ENCODE peak calls at places on chromosomes 4 and X, in seven cellular contexts. Z, V, R, D, B, O and T are unnamed samples.

GRCh38 chrX:44506688-44507087 is 36.0 kb downstream of the FUNDC1 start:
- DNase-seq in V (no peak), Z (no peak), R (no peak), O (no peak), D (no peak), B (no peak), T (no peak)

GRCh38 chrX:47232803-47233332 is at the start of gene USP11:
- DNase-seq in D (peak), V (no peak), B (no peak), Z (peak), R (peak), O (peak), T (peak)

GRCh38 chr4:150133605-150134004 is 55.4 kb downstream of the DCLK2 start:
- DNase-seq in R (no peak), O (no peak), D (no peak), V (no peak), B (no peak), Z (no peak), T (no peak)

GRCh38 chrX:72576161-72576896 is 3.7 kb upstream of the HDAC8 start:
- DNase-seq in O (no peak), D (no peak), R (no peak), Z (no peak), B (peak), V (peak), T (no peak)

GRCh38 chr4:158895797-158896442 is 127.1 kb downstream of the FNIP2 start:
- DNase-seq in R (peak), D (no peak), B (peak), V (no peak), O (peak), Z (no peak), T (no peak)

GRCh38 chr4:150909116-150909515 is 106.0 kb downstream of the LRBA start:
- DNase-seq in Z (no peak), V (no peak), R (no peak), B (no peak), O (no peak), D (no peak), T (no peak)

GRCh38 chr4:75385139-75385538 is 129.1 kb downstream of the RCHY1 start:
- DNase-seq in V (no peak), B (no peak), R (no peak), O (peak), Z (no peak), D (no peak), T (no peak)

GRCh38 chr4:5753766-5754528 is 42.9 kb downstream of the EVC start:
- DNase-seq in B (peak), O (no peak), R (no peak), V (no peak), D (no peak), Z (peak), T (peak)

GRCh38 chr4:167233523-167234387 is 539 bp downstream of the SPOCK3 start:
- DNase-seq in R (no peak), B (no peak), Z (no peak), O (peak), V (no peak), D (no peak), T (peak)

GRCh38 chr4:171629737-171630136 is 183.5 kb upstream of the GALNTL6 start:
- DNase-seq in D (no peak), B (no peak), Z (no peak), R (no peak), V (no peak), O (peak), T (no peak)

GRCh38 chrX:116240446-116240845 is 69.9 kb downstream of the AGTR2 start:
- DNase-seq in R (no peak), V (no peak), Z (no peak), D (no peak), O (no peak), B (no peak), T (no peak)

GRCh38 chr4:101774807-101775206 is 15.7 kb upstream of the BANK1 start:
- DNase-seq in O (no peak), V (no peak), D (no peak), Z (no peak), R (no peak), B (no peak), T (no peak)

GRCh38 chrX:41589634-41590270 is 99.0 kb upstream of the GPR34 start:
- DNase-seq in D (no peak), Z (no peak), V (no peak), O (no peak), R (no peak), B (no peak), T (no peak)

GRCh38 chr4:151866266-151866918 is 105.6 kb upstream of the GATB start:
- DNase-seq in V (no peak), Z (no peak), O (no peak), B (no peak), D (no peak), R (no peak), T (no peak)

GRCh38 chrX:136630881-136631280 is 17.1 kb upstream of the CD40LG start:
- DNase-seq in D (no peak), R (no peak), B (no peak), Z (no peak), V (no peak), O (no peak), T (no peak)

GRCh38 chrX:154378059-154378798 is 866 bp upstream of the EMD start:
- DNase-seq in Z (peak), O (peak), R (peak), B (no peak), V (no peak), D (peak), T (peak)

GRCh38 chr4:6868386-6868785 is 41.2 kb upstream of the TBC1D14 start:
- DNase-seq in B (no peak), O (no peak), Z (no peak), D (no peak), V (no peak), R (no peak), T (no peak)

GRCh38 chr4:141435446-141436225 is 200.7 kb upstream of the IL15 start:
- DNase-seq in R (no peak), O (no peak), B (no peak), V (no peak), D (no peak), Z (no peak), T (no peak)

GRCh38 chrX:29215251-29215650 is 628.0 kb downstream of the IL1RAPL1 start:
- DNase-seq in Z (no peak), B (peak), R (no peak), V (no peak), O (no peak), D (no peak), T (no peak)

GRCh38 chr4:134320048-134320447 is 118.5 kb upstream of the PABPC4L start:
- DNase-seq in B (no peak), V (no peak), D (no peak), R (no peak), O (no peak), Z (no peak), T (no peak)

GRCh38 chr4:78047366-78047765 is 9.8 kb upstream of the FRAS1 start:
- DNase-seq in D (no peak), R (no peak), O (no peak), B (no peak), V (no peak), Z (no peak), T (no peak)

GRCh38 chrX:130247996-130248395 is 20.7 kb downstream of the ZNF280C start:
- DNase-seq in D (no peak), Z (no peak), R (no peak), O (no peak), V (no peak), B (no peak), T (no peak)
- H3K27ac ChIP-seq in D (no peak), Z (no peak), R (no peak), O (no peak), V (no peak), B (no peak), T (no peak)

GRCh38 chr4:87144346-87144745 is 76.1 kb downstream of the KLHL8 start:
- DNase-seq in B (no peak), Z (no peak), O (no peak), D (no peak), R (no peak), V (no peak), T (no peak)
- H3K27ac ChIP-seq in B (no peak), Z (no peak), O (no peak), D (no peak), R (no peak), V (no peak), T (no peak)

GRCh38 chrX:10579018-10579752 is 41.2 kb downstream of the MID1 start:
- DNase-seq in D (no peak), Z (no peak), R (no peak), B (no peak), V (no peak), O (no peak), T (peak)
- H3K27ac ChIP-seq in D (no peak), Z (peak), R (peak), B (no peak), V (peak), O (peak), T (peak)

GRCh38 chr4:154164931-154165839 is 326.4 kb downstream of the DCHS2 start:
- DNase-seq in Z (peak), V (peak), B (peak), D (no peak), R (no peak), O (no peak), T (peak)
- H3K27ac ChIP-seq in Z (no peak), V (peak), B (peak), D (no peak), R (no peak), O (no peak), T (no peak)

GRCh38 chrX:100926453-100926852 is 2.3 kb downstream of the XKRX start:
- DNase-seq in V (no peak), R (no peak), B (no peak), D (no peak), O (no peak), Z (no peak), T (no peak)

GRCh38 chrX:100924370-100924769 is 4.3 kb downstream of the XKRX start:
- DNase-seq in V (no peak), B (no peak), O (no peak), D (no peak), Z (no peak), R (no peak), T (no peak)

GRCh38 chrX:100931218-100931924 is 2.7 kb upstream of the XKRX start:
- DNase-seq in B (no peak), Z (no peak), D (no peak), O (no peak), V (no peak), R (no peak), T (no peak)

GRCh38 chrX:100931925-100932285 is 3.2 kb upstream of the XKRX start:
- DNase-seq in O (no peak), Z (no peak), R (no peak), D (no peak), V (no peak), B (no peak), T (no peak)

GRCh38 chrX:100928660-100929613 is at the start of gene XKRX:
- DNase-seq in B (peak), R (peak), D (peak), Z (peak), O (peak), V (peak), T (peak)
- H3K27ac ChIP-seq in B (no peak), R (no peak), D (no peak), Z (no peak), O (no peak), V (no peak), T (no peak)

GRCh38 chr4:176444741-176445140 is 125.0 kb downstream of the SPCS3 start:
- DNase-seq in V (no peak), B (peak), Z (no peak), D (no peak), O (no peak), R (no peak), T (no peak)

GRCh38 chr4:176439611-176440010 is 119.8 kb downstream of the SPCS3 start:
- DNase-seq in R (no peak), D (no peak), V (no peak), Z (no peak), O (no peak), B (no peak), T (no peak)

GRCh38 chr4:176443646-176444409 is 124.1 kb downstream of the SPCS3 start:
- DNase-seq in O (no peak), R (no peak), Z (no peak), B (peak), D (no peak), V (no peak), T (peak)

GRCh38 chr4:176441594-176441993 is 121.8 kb downstream of the SPCS3 start:
- DNase-seq in V (no peak), Z (no peak), B (no peak), R (no peak), D (no peak), O (no peak), T (no peak)

GRCh38 chr4:176443117-176443516 is 123.4 kb downstream of the SPCS3 start:
- DNase-seq in B (peak), R (no peak), V (no peak), O (no peak), Z (no peak), D (no peak), T (no peak)
- H3K27ac ChIP-seq in B (no peak), R (no peak), V (no peak), O (no peak), Z (no peak), D (no peak), T (peak)

GRCh38 chrX:11472381-11472780 is 179.2 kb downstream of the AMELX start:
- DNase-seq in R (no peak), Z (no peak), D (no peak), O (no peak), B (no peak), V (no peak), T (no peak)

GRCh38 chrX:11474576-11474975 is 181.4 kb downstream of the AMELX start:
- DNase-seq in R (no peak), B (no peak), D (no peak), V (no peak), Z (no peak), O (no peak), T (no peak)

GRCh38 chrX:11474021-11474420 is 180.8 kb downstream of the AMELX start:
- DNase-seq in V (no peak), O (no peak), Z (no peak), D (no peak), R (no peak), B (no peak), T (no peak)

GRCh38 chrX:11472879-11473278 is 179.7 kb downstream of the AMELX start:
- DNase-seq in B (no peak), Z (no peak), V (peak), D (no peak), O (no peak), R (no peak), T (no peak)

GRCh38 chrX:11470231-11470630 is 177.0 kb downstream of the AMELX start:
- DNase-seq in R (peak), D (no peak), B (peak), O (no peak), Z (no peak), V (no peak), T (no peak)
- H3K27ac ChIP-seq in R (peak), D (no peak), B (no peak), O (no peak), Z (no peak), V (peak), T (no peak)

DNA sequence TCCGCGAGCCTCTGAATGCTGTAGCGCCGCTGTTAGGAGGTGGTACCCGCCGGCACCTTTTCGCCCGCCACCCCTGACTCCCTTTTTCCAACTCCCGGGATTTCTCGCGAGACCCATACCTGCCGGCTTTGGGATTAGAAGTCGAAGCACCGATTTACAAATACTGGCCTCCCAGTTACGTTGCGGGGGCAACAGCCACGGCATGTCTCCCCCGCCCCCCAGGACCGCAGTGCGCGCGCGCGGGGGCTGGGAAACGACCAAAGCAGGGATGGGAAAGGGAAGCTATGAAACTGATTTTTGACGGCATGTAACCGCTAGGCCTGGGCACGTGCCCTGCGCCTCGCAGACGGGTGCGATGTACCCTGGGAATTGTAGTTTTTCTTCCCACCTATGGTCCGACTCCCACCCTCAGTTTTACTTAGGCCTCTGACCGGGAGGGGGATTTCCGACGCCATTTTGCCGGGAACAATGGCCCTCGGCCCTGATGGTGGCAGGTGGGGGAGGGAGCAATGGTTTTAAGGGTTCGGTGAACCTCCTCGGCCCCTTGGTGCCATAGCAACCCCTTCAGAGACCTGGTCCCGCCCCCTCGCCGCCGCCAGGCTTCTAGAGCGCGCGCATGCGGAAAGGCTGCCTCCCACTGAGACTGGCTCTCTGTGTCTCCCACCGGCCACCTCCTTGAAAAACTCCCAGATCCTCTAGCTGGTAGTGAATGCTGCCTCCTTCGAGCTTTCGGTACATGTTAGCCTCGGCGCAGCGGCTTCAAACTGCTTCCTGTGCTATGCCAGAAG is 772 bp upstream of the WNK3 start:
- DNase-seq in D (no peak), Z (peak), O (peak), B (peak), R (peak), V (peak), T (no peak)
- H3K27ac ChIP-seq in D (no peak), Z (peak), O (peak), B (peak), R (peak), V (peak), T (no peak)